ENCODE peak calls at places on chromosomes 12 and 14, in five cellular contexts. One of them, this sample, is unnamed.

GRCh38 chr12:105240233-105240632 is 4.3 kb upstream of the APPL2 start:
- DNase-seq in progenitor cell of endocrine pancreas: no peak
- DNase-seq in body of pancreas: no peak
- DNase-seq in testis: no peak
- DNase-seq in pancreas: no peak
- DNase-seq in this sample: no peak

GRCh38 chr14:50397461-50398196 is 948 bp upstream of the CDKL1 start:
- DNase-seq in progenitor cell of endocrine pancreas: no peak
- DNase-seq in body of pancreas: peak
- DNase-seq in testis: peak
- DNase-seq in pancreas: no peak
- DNase-seq in this sample: peak

GRCh38 chr12:3077572-3078081 is 448 bp downstream of the TSPAN9 start:
- DNase-seq in progenitor cell of endocrine pancreas: no peak
- DNase-seq in body of pancreas: peak
- DNase-seq in testis: peak
- DNase-seq in pancreas: peak
- DNase-seq in this sample: peak

GRCh38 chr12:89679631-89680030 is 29.0 kb downstream of the ATP2B1 start:
- DNase-seq in progenitor cell of endocrine pancreas: no peak
- DNase-seq in body of pancreas: no peak
- DNase-seq in testis: no peak
- DNase-seq in pancreas: no peak
- DNase-seq in this sample: no peak

GRCh38 chr12:27645671-27646070 is 50.6 kb upstream of the REP15 start:
- DNase-seq in progenitor cell of endocrine pancreas: no peak
- DNase-seq in body of pancreas: no peak
- DNase-seq in testis: no peak
- DNase-seq in pancreas: no peak
- DNase-seq in this sample: no peak

GRCh38 chr12:131249291-131250027 is 295.8 kb downstream of the ADGRD1 start:
- DNase-seq in progenitor cell of endocrine pancreas: no peak
- DNase-seq in body of pancreas: peak
- DNase-seq in testis: peak
- DNase-seq in pancreas: no peak
- DNase-seq in this sample: no peak

GRCh38 chr12:69698769-69699540 is at the start of gene BEST3:
- DNase-seq in progenitor cell of endocrine pancreas: no peak
- DNase-seq in body of pancreas: no peak
- DNase-seq in testis: no peak
- DNase-seq in pancreas: no peak
- DNase-seq in this sample: no peak

GRCh38 chr12:92539966-92540791 is 162.6 kb upstream of the PLEKHG7 start:
- DNase-seq in progenitor cell of endocrine pancreas: no peak
- DNase-seq in body of pancreas: peak
- DNase-seq in testis: peak
- DNase-seq in pancreas: peak
- DNase-seq in this sample: no peak

GRCh38 chr14:74614508-74615495 is 2.8 kb upstream of the LTBP2 start:
- DNase-seq in progenitor cell of endocrine pancreas: no peak
- DNase-seq in body of pancreas: no peak
- DNase-seq in testis: no peak
- DNase-seq in pancreas: no peak
- DNase-seq in this sample: no peak

GRCh38 chr14:55301722-55302121 is 30.5 kb downstream of the FBXO34 start:
- DNase-seq in progenitor cell of endocrine pancreas: no peak
- DNase-seq in body of pancreas: no peak
- DNase-seq in testis: no peak
- DNase-seq in pancreas: no peak
- DNase-seq in this sample: peak

GRCh38 chr14:77053046-77053841 is 24.7 kb upstream of the IRF2BPL start:
- DNase-seq in progenitor cell of endocrine pancreas: peak
- DNase-seq in body of pancreas: peak
- DNase-seq in testis: peak
- DNase-seq in pancreas: no peak
- DNase-seq in this sample: peak

GRCh38 chr12:52691765-52692150 is 11.6 kb upstream of the KRT1 start:
- DNase-seq in progenitor cell of endocrine pancreas: no peak
- DNase-seq in body of pancreas: no peak
- DNase-seq in testis: no peak
- DNase-seq in pancreas: no peak
- DNase-seq in this sample: no peak

GRCh38 chr14:61927015-61927414 is 164.8 kb downstream of the SNAPC1 start:
- DNase-seq in progenitor cell of endocrine pancreas: no peak
- DNase-seq in body of pancreas: no peak
- DNase-seq in testis: no peak
- DNase-seq in pancreas: no peak
- DNase-seq in this sample: peak

GRCh38 chr12:89238593-89238992 is 113.7 kb downstream of the DUSP6 start:
- DNase-seq in progenitor cell of endocrine pancreas: no peak
- DNase-seq in body of pancreas: no peak
- DNase-seq in testis: peak
- DNase-seq in pancreas: no peak
- DNase-seq in this sample: no peak

GRCh38 chr12:111124183-111124582 is 203.8 kb upstream of the MYL2 start:
- DNase-seq in progenitor cell of endocrine pancreas: no peak
- DNase-seq in body of pancreas: no peak
- DNase-seq in testis: no peak
- DNase-seq in pancreas: no peak
- DNase-seq in this sample: no peak

GRCh38 chr12:11922361-11922760 is 148.4 kb upstream of the BCL2L14 start:
- DNase-seq in progenitor cell of endocrine pancreas: no peak
- DNase-seq in body of pancreas: no peak
- DNase-seq in testis: no peak
- DNase-seq in pancreas: no peak
- DNase-seq in this sample: no peak

GRCh38 chr12:74379114-74379513 is 158.5 kb upstream of the ATXN7L3B start:
- DNase-seq in progenitor cell of endocrine pancreas: no peak
- DNase-seq in body of pancreas: no peak
- DNase-seq in testis: no peak
- DNase-seq in pancreas: no peak
- DNase-seq in this sample: no peak

GRCh38 chr14:105867961-105868599 is 341.7 kb downstream of the TMEM121 start:
- DNase-seq in progenitor cell of endocrine pancreas: no peak
- DNase-seq in body of pancreas: peak
- DNase-seq in testis: peak
- DNase-seq in pancreas: peak
- DNase-seq in this sample: no peak

DNA sequence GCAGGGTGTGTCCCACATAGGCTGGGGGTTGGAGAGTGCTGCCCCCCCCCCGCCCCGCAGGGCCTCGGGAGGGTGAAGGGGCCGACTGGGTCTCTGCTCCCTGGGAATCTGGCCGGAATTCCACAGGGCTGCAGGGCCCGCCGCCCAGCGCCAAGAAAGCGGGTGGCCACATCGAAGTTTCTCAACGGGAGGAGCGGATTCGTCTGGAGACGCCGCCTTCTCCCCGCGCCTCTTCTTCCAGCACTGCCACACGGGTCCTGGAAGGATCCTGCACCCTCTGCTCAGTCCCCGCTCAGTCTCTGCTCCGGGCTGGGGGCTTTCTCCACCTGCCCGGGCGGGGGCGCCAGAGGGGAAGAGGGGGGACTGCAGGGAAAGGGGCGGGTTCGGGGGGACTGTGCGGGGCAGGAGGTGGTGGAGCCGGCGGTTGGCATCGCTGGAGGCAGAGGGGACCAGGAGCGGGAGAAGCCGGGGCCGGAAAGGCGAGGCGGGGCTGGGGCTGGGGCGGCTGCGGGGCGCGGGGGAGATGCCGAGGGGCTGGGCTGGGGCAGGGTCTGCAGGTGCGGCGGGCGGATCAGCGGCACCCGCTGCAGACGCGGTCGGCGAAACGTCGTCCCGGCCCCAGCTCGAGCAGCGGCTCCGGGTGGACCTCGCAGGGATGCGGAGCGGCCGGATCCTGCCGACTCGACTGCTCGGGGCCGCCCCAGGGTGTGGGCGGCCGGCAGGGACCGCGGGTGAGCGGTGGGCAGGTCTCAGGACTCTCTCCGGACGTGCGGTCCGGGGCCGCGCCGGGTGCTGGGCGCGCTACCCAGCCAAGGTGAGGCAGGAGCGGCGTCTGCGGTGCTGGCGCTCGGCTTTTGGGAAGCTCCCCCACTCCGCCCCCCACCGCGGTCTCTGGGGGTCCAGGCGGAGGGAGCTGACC is 811.4 kb upstream of the TMEM132C start:
- DNase-seq in progenitor cell of endocrine pancreas: peak
- DNase-seq in body of pancreas: no peak
- DNase-seq in testis: peak
- DNase-seq in pancreas: peak
- DNase-seq in this sample: no peak
- TF ChIP-seq CTCF in progenitor cell of endocrine pancreas: peak
- TF ChIP-seq CTCF in body of pancreas: no peak
- TF ChIP-seq CTCF in testis: no peak
- TF ChIP-seq CTCF in pancreas: no peak
- TF ChIP-seq CTCF in this sample: peak

DNA sequence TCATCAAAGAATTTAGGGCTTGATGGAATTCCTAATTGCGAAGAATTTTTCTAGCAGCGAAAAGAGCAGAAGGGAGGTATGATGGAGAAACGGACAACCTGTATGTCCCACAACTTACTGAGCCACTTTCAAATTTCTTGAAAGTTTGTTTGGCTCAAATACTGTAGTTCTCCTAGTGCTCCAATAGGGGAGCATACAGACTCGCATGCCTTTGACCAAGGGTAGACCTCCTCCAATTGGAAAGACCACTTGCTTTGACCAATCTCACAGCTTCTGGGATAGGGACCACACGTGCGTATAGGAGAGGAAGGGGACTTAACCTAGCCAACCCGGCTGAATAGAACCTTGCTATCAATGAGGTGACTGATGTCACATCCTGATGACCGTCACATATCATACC is 28.6 kb downstream of the SLC35F4 start:
- DNase-seq in progenitor cell of endocrine pancreas: no peak
- DNase-seq in body of pancreas: no peak
- DNase-seq in testis: no peak
- DNase-seq in pancreas: no peak
- DNase-seq in this sample: no peak
- TF ChIP-seq CTCF in progenitor cell of endocrine pancreas: no peak
- TF ChIP-seq CTCF in body of pancreas: no peak
- TF ChIP-seq CTCF in testis: no peak
- TF ChIP-seq CTCF in pancreas: no peak
- TF ChIP-seq CTCF in this sample: no peak

GRCh38 chr12:98416845-98417244 is 98.5 kb upstream of the TMPO start:
- DNase-seq in progenitor cell of endocrine pancreas: no peak
- DNase-seq in body of pancreas: no peak
- DNase-seq in testis: no peak
- DNase-seq in pancreas: no peak
- DNase-seq in this sample: peak
- TF ChIP-seq CTCF in progenitor cell of endocrine pancreas: peak
- TF ChIP-seq CTCF in body of pancreas: peak
- TF ChIP-seq CTCF in testis: peak
- TF ChIP-seq CTCF in pancreas: peak
- TF ChIP-seq CTCF in this sample: peak

GRCh38 chr14:22155582-22155981 is 433.4 kb downstream of the DAD1 start:
- DNase-seq in progenitor cell of endocrine pancreas: no peak
- DNase-seq in body of pancreas: no peak
- DNase-seq in testis: no peak
- DNase-seq in pancreas: no peak
- DNase-seq in this sample: no peak
- TF ChIP-seq CTCF in progenitor cell of endocrine pancreas: no peak
- TF ChIP-seq CTCF in body of pancreas: no peak
- TF ChIP-seq CTCF in testis: no peak
- TF ChIP-seq CTCF in pancreas: no peak
- TF ChIP-seq CTCF in this sample: no peak

DNA sequence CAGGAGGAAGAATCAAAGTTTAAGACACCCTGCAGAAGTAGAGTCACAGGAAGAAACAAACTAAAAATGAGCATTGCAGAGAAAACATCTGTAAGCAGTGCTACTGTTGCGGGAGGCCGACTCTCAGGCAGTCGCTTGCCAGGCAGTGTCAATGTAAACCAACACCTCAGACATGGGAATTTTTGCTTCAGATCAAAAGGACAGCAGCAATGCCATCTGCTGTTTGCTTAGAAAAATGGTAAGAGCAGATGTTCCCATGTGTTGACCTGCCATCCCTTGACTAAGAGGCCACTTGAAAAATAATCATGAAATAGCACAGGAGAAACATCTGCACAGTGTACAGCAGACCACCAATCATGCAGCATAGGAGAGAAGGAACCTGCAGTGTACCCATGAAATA is 196.6 kb downstream of the SLC25A21 start:
- DNase-seq in progenitor cell of endocrine pancreas: no peak
- DNase-seq in body of pancreas: no peak
- DNase-seq in testis: no peak
- DNase-seq in pancreas: no peak
- DNase-seq in this sample: no peak
- TF ChIP-seq CTCF in progenitor cell of endocrine pancreas: no peak
- TF ChIP-seq CTCF in body of pancreas: no peak
- TF ChIP-seq CTCF in testis: no peak
- TF ChIP-seq CTCF in pancreas: no peak
- TF ChIP-seq CTCF in this sample: no peak

This sample was measured in astrocyte of the spinal cord.